ENCODE peak calls at places on chromosomes 7 and 10, in four cellular contexts. S is natural killer cell, C is LoVo, X is hepatic stellate cell. Z is an unnamed sample.

GRCh38 chr7:2475678-2476015 is 551 bp downstream of the GRIFIN start:
- DNase-seq in C (no peak), X (no peak), S (no peak), Z (no peak)

GRCh38 chr7:152883858-152884257 is 124.3 kb downstream of the ACTR3B start:
- DNase-seq in C (no peak), S (no peak), X (no peak), Z (no peak)

GRCh38 chr10:61139230-61139928 is 195.4 kb upstream of the RHOBTB1 start:
- DNase-seq in X (no peak), S (no peak), C (no peak), Z (no peak)

GRCh38 chr10:68784476-68784875 is 42.9 kb upstream of the STOX1 start:
- DNase-seq in C (no peak), S (no peak), X (no peak), Z (no peak)

GRCh38 chr10:29107866-29108498 is 180.9 kb upstream of the LYZL1 start:
- DNase-seq in X (no peak), S (no peak), C (no peak), Z (no peak)

GRCh38 chr7:146922777-146923176 is 806.2 kb downstream of the CNTNAP2 start:
- DNase-seq in C (no peak), X (no peak), S (no peak), Z (no peak)

GRCh38 chr10:50896721-50897120 is 11.3 kb upstream of the A1CF start:
- DNase-seq in S (no peak), X (no peak), C (no peak), Z (no peak)

GRCh38 chr10:24383681-24384106 is 174.8 kb downstream of the KIAA1217 start:
- DNase-seq in S (no peak), C (peak; percentile 79), X (peak; percentile 73), Z (peak; percentile 97)

GRCh38 chr7:85041599-85042216 is 145.1 kb downstream of the SEMA3D start:
- DNase-seq in C (peak; percentile 73), S (no peak), X (peak; percentile 4), Z (peak; percentile 42)

GRCh38 chr7:22147113-22147512 is 201.4 kb upstream of the CDCA7L start:
- DNase-seq in X (no peak), C (no peak), S (no peak), Z (peak; percentile 20)

GRCh38 chr7:142795339-142795863 is 24.6 kb downstream of the PRSS2 start:
- DNase-seq in C (no peak), S (peak; percentile 62), X (no peak), Z (no peak)

GRCh38 chr7:139884441-139884840 is 55.4 kb downstream of the TBXAS1 start:
- DNase-seq in S (no peak), X (no peak), C (no peak), Z (no peak)

GRCh38 chr7:7668708-7669107 is 28.2 kb downstream of the UMAD1 start:
- DNase-seq in C (no peak), X (no peak), S (no peak), Z (no peak)

GRCh38 chr10:6591668-6592067 is 11.6 kb upstream of the PRKCQ start:
- DNase-seq in C (no peak), X (no peak), S (no peak), Z (no peak)

GRCh38 chr7:24732646-24733413 is 24.4 kb downstream of the GSDME start:
- DNase-seq in S (no peak), C (peak; percentile 26), X (no peak), Z (peak; percentile 73)

GRCh38 chr7:27611043-27611442 is 51.6 kb downstream of the HIBADH start:
- DNase-seq in C (no peak), S (no peak), X (no peak), Z (peak; percentile 33)

GRCh38 chr7:151168022-151168786 is 710 bp upstream of the GBX1 start:
- DNase-seq in X (no peak), S (peak; percentile 55), C (peak; percentile 66), Z (no peak)

GRCh38 chr10:99709480-99710229 is 22.3 kb downstream of the COX15 start:
- DNase-seq in C (peak; percentile 8), S (no peak), X (peak; percentile 44), Z (peak; percentile 35)

GRCh38 chr10:44380829-44381600 is 3.9 kb downstream of the CXCL12 start:
- DNase-seq in S (no peak), X (no peak), C (no peak), Z (no peak)

GRCh38 chr10:12509016-12509793 is 159.9 kb downstream of the CAMK1D start:
- DNase-seq in X (no peak), S (no peak), C (no peak), Z (no peak)

GRCh38 chr7:91291902-91292301 is 27.7 kb downstream of the FZD1 start:
- DNase-seq in X (no peak), C (no peak), S (no peak), Z (no peak)

GRCh38 chr7:100222445-100223132 is 2.8 kb downstream of the PVRIG start:
- DNase-seq in S (no peak), C (no peak), X (no peak), Z (no peak)

GRCh38 chr7:111174476-111174875 is 83.5 kb downstream of the LRRN3 start:
- DNase-seq in S (no peak), X (no peak), C (no peak), Z (no peak)

GRCh38 chr10:46518028-46518725 is 38.3 kb downstream of the GPRIN2 start:
- DNase-seq in S (peak; percentile 7), C (no peak), X (no peak), Z (no peak)

GRCh38 chr10:132665946-132666732 is 119.8 kb downstream of the NKX6-2 start:
- DNase-seq in X (peak; percentile 95), S (no peak), C (no peak), Z (peak; percentile 94)

GRCh38 chr7:46603780-46604725 is 683.0 kb upstream of the IGFBP3 start:
- DNase-seq in S (no peak), X (peak; percentile 62), C (no peak), Z (peak; percentile 51)

GRCh38 chr10:14356921-14357320 is 26.2 kb upstream of the FRMD4A start:
- DNase-seq in X (no peak), S (no peak), C (no peak), Z (peak; percentile 91)

GRCh38 chr10:52442576-52442975 is 128.5 kb downstream of the DKK1 start:
- DNase-seq in S (no peak), X (no peak), C (peak; percentile 33), Z (peak; percentile 22)

Z was measured in RPMI7951.